ENCODE peak calls at places on chromosomes 13 and 19, in five cellular contexts. S is lower lobe of right lung, U is AG04450, E is Caco-2, N is left lung. G is an unnamed sample.

GRCh38 chr13:97221989-97222700 is at the start of gene MBNL2:
- DNase-seq in N (peak; percentile 94), E (peak; percentile 92), S (peak; percentile 91), U (peak; percentile 84), G (peak; percentile 86)

GRCh38 chr13:113811081-113811928 is 52.3 kb downstream of the TMEM255B start:
- DNase-seq in E (no peak), N (no peak), U (no peak), S (no peak), G (no peak)

GRCh38 chr19:18733196-18733647 is 49.7 kb downstream of the CRTC1 start:
- DNase-seq in U (peak; percentile 85), S (no peak), N (no peak), E (no peak), G (no peak)

GRCh38 chr19:6362351-6362801 is 1.0 kb downstream of the CLPP start:
- DNase-seq in N (no peak), U (no peak), E (no peak), S (no peak), G (no peak)

GRCh38 chr13:113969973-113970611 is 3.8 kb downstream of the C13orf46 start:
- DNase-seq in N (peak; percentile 72), S (peak; percentile 88), U (no peak), E (no peak), G (no peak)

GRCh38 chr19:49338023-49338677 is 2.9 kb downstream of the CD37 start:
- DNase-seq in U (no peak), N (no peak), S (no peak), E (peak; percentile 29), G (no peak)

GRCh38 chr13:114264886-114265611 is 16.4 kb upstream of the UPF3A start:
- DNase-seq in N (no peak), S (no peak), E (no peak), U (no peak), G (no peak)

GRCh38 chr19:52170863-52171320 is 529 bp downstream of the ZNF836 start:
- DNase-seq in E (no peak), N (peak; percentile 33), U (no peak), S (peak; percentile 54), G (no peak)

GRCh38 chr19:54154603-54155345 is 4.7 kb downstream of the LENG1 start:
- DNase-seq in N (no peak), S (no peak), U (no peak), E (no peak), G (no peak)

GRCh38 chr13:102035969-102036368 is 365.9 kb downstream of the FGF14 start:
- DNase-seq in S (no peak), U (no peak), N (no peak), E (no peak), G (no peak)

GRCh38 chr13:113184568-113185440 is 23.7 kb downstream of the PCID2 start:
- DNase-seq in U (no peak), S (no peak), N (no peak), E (no peak), G (no peak)

GRCh38 chr13:48316826-48317510 is 13.4 kb downstream of the RB1 start:
- DNase-seq in U (no peak), S (no peak), E (no peak), N (no peak), G (no peak)

GRCh38 chr13:48843630-48844380 is 131.9 kb upstream of the FNDC3A start:
- DNase-seq in E (no peak), S (no peak), N (no peak), U (no peak), G (no peak)

GRCh38 chr13:43878897-43879322 is 630 bp downstream of the CCDC122 start:
- DNase-seq in E (peak; percentile 61), S (peak; percentile 90), U (peak; percentile 26), N (peak; percentile 89), G (no peak)

GRCh38 chr19:15173746-15174404 is 26.9 kb downstream of the NOTCH3 start:
- DNase-seq in N (no peak), S (no peak), U (no peak), E (no peak), G (no peak)

GRCh38 chr13:40692946-40693345 is 26.5 kb upstream of the FOXO1 start:
- DNase-seq in N (no peak), U (no peak), S (no peak), E (no peak), G (no peak)

GRCh38 chr19:32387701-32388392 is 17.7 kb upstream of the DPY19L3 start:
- DNase-seq in U (no peak), E (no peak), N (no peak), S (no peak), G (no peak)

GRCh38 chr13:49053215-49053614 is 77.5 kb downstream of the FNDC3A start:
- DNase-seq in N (no peak), E (no peak), S (no peak), U (no peak), G (no peak)

GRCh38 chr13:100532836-100533435 is 55.7 kb downstream of the GGACT start:
- DNase-seq in U (no peak), S (no peak), N (no peak), E (no peak), G (peak; percentile 59)
- TF ChIP-seq CTCF in U (no peak), S (no peak), N (no peak), E (no peak), G (no peak)

DNA sequence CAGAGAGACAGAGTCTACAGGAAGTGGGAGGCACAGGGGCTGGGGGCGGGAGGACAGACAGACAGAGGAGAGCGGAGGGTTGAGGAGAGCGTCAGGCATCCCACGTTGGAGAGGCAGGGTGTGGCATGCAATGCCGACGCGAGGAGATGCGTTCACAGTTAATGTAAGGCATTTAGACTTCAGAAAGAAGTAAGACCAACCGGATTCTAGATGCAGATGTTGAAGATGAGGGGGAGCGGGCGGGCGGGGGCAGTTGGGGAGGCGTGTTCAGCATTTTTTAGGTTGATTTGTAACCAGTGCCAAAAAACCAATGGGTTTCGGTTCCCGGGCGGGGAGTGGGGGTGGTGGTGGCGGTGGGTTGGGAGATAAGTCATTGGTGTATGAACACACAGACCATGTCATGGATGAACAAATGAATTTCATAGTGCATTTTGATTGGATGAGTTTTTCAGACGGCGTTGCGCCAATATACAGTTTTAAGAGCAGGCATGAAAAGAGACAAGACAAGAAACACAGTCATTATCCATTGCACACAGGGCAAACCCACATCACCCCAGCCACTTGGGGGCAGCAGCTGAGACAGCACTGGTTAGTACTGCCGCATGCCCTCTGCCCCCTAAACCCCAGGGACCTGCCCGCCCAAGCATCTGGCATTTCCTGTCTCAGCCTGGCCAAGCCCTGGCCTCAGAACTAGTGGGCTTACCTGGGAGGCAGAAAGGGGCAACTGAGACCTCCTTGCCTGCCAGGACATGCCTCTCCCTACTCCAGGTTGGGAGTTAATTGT is 91.3 kb downstream of the IER2 start:
- DNase-seq in E (no peak), N (no peak), S (no peak), U (no peak), G (no peak)
- TF ChIP-seq CTCF in E (no peak), N (no peak), S (no peak), U (no peak), G (no peak)

GRCh38 chr19:2224754-2225349 is 11.3 kb downstream of the PLEKHJ1 start:
- DNase-seq in N (no peak), E (no peak), U (no peak), S (no peak), G (no peak)
- TF ChIP-seq CTCF in N (no peak), E (no peak), U (no peak), S (no peak), G (no peak)

GRCh38 chr19:2425622-2426581 is 1.5 kb downstream of the TIMM13 start:
- DNase-seq in N (no peak), U (no peak), E (no peak), S (no peak), G (no peak)

GRCh38 chr19:2426661-2427322 is 594 bp downstream of the TIMM13 start:
- DNase-seq in U (no peak), S (peak; percentile 62), N (no peak), E (peak; percentile 83), G (no peak)

GRCh38 chr19:2422951-2423880 is 4.2 kb downstream of the TIMM13 start:
- DNase-seq in N (no peak), S (no peak), U (no peak), E (no peak), G (no peak)

GRCh38 chr19:2423913-2424685 is 3.3 kb downstream of the TIMM13 start:
- DNase-seq in U (no peak), E (no peak), N (no peak), S (no peak), G (no peak)

GRCh38 chr19:2424686-2425621 is 2.4 kb downstream of the TIMM13 start:
- DNase-seq in U (peak; percentile 33), S (no peak), N (no peak), E (no peak), G (no peak)
- TF ChIP-seq CTCF in U (peak; percentile 53), S (no peak), N (no peak), E (no peak), G (peak; percentile 65)

DNA sequence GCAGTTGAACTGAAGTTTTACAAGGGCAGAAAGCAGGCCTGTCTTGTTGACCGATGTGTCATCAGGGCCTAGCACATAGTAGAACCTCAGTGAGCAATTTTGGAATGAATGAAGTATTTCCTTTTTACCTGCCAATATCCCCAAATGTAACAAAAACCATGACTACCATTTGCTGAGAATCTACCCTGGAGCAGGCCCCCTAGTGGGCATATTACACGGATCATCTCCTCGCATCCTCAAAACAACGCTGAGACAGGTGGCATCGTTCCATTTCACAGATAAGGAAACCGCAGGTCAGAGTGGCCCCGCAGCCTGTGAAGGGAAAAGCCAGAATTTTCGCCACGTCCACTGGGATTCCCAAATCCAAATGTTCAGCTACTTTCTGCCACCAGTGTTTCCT is 77.9 kb downstream of the CACNA1A start:
- DNase-seq in U (peak; percentile 3), E (no peak), N (no peak), S (no peak), G (no peak)
- TF ChIP-seq CTCF in U (peak; percentile 75), E (peak; percentile 23), N (peak; percentile 16), S (peak; percentile 33), G (peak; percentile 73)

GRCh38 chr19:28878862-28879566 is 333.9 kb downstream of the UQCRFS1 start:
- DNase-seq in E (peak; percentile 46), U (peak; percentile 34), S (peak; percentile 64), N (peak; percentile 48), G (no peak)
- TF ChIP-seq CTCF in E (peak; percentile 84), U (peak; percentile 58), S (peak; percentile 69), N (peak; percentile 39), G (peak; percentile 89)

DNA sequence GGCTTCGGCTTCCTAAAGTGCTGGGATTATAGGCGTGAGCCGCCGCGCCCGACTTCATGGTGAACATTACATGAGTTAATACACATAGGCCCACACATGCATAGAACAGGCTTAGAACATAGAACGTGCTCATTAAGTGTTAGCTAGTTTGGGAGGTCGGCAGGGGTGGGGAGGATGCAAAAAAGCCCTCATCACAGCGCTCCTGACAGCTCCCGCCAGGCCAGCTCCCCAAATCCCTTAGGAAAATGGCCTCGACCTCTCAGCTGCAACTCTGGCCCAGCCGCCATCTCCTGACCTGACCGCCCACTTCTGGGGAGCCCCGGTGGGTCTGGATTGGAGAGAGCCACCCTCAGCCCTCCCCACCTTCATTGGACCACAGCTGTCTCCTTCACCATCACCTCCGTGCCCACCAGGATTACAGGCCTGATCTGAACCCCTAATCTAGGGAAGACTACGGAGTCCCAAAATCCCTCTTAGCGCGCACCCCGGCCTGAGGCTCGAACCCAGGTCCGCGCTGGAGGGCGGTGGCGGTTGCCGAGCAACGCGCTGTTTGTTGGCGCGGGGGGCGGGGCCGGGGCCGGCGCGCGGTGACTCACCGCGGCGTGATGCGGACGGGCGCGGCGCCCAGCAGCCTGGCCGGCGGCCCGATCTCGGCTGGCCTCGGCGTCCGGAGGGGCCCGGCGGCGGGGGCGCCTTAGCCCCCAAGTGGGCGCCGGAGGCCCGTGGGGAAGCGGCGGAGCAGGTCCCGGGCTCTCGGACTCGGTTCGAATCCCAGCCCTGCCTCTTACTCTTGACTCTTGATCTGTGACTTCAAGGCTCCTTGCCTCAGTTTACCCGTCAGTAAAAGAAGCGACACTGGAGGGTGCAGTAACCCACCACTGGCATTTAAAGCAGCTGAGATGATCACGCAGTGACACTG is 26.7 kb upstream of the NANOS3 start:
- DNase-seq in N (peak; percentile 84), E (no peak), S (peak; percentile 91), U (no peak), G (no peak)
- TF ChIP-seq CTCF in N (no peak), E (no peak), S (no peak), U (no peak), G (no peak)